ENCODE peak calls at places on chromosomes 12 and 14, in nine cellular contexts. E is GM23248, J is OCI-LY7, I is PC-3, A is MM.1S, B is SK-N-SH, M is HCT116, D is hepatocyte, L is PC-9. U is an unnamed sample.

GRCh38 chr12:58414398-58414871 is 473.1 kb downstream of the ATP23 start:
- DNase-seq in E (peak; percentile 85), J (no peak), I (peak; percentile 94), A (no peak), B (no peak), M (no peak), D (peak; percentile 22), L (peak; percentile 82), U (no peak)

GRCh38 chr14:70827366-70828151 is 18.2 kb upstream of the MAP3K9 start:
- DNase-seq in E (peak; percentile 39), J (no peak), I (peak; percentile 61), A (no peak), B (no peak), M (no peak), D (peak; percentile 44), L (no peak), U (no peak)

GRCh38 chr12:94207467-94208432 is 59.4 kb downstream of the PLXNC1 start:
- DNase-seq in E (no peak), J (peak; percentile 83), I (peak; percentile 20), A (peak; percentile 90), B (no peak), M (no peak), D (no peak), L (no peak), U (no peak)

GRCh38 chr12:64404470-64405446 is 566 bp downstream of the XPOT start:
- DNase-seq in E (peak; percentile 91), J (peak; percentile 82), I (peak; percentile 70), A (peak; percentile 58), B (peak; percentile 82), M (no peak), D (peak; percentile 82), L (peak; percentile 53), U (peak; percentile 64)

GRCh38 chr14:35959835-35960234 is 133.7 kb downstream of the BRMS1L start:
- DNase-seq in E (no peak), J (no peak), I (peak; percentile 22), A (no peak), B (no peak), M (no peak), D (no peak), L (no peak), U (no peak)

GRCh38 chr12:45290218-45290609 is 74.3 kb downstream of the ANO6 start:
- DNase-seq in E (peak; percentile 86), J (no peak), I (peak; percentile 75), A (no peak), B (no peak), M (no peak), D (no peak), L (peak; percentile 78), U (no peak)

GRCh38 chr12:53991077-53991460 is 6.1 kb downstream of the HOXC10 start:
- DNase-seq in E (peak; percentile 76), J (no peak), I (peak; percentile 71), A (no peak), B (no peak), M (no peak), D (no peak), L (no peak), U (no peak)

GRCh38 chr12:93825926-93826599 is 148.9 kb downstream of the CRADD start:
- DNase-seq in E (peak; percentile 32), J (no peak), I (no peak), A (no peak), B (no peak), M (no peak), D (no peak), L (no peak), U (no peak)

GRCh38 chr12:3277261-3277943 is 200.2 kb downstream of the TSPAN9 start:
- DNase-seq in E (no peak), J (no peak), I (no peak), A (no peak), B (no peak), M (no peak), D (no peak), L (no peak), U (no peak)

GRCh38 chr12:3275171-3276041 is 198.2 kb downstream of the TSPAN9 start:
- DNase-seq in E (peak; percentile 81), J (peak; percentile 76), I (peak; percentile 81), A (peak; percentile 55), B (peak; percentile 91), M (peak; percentile 24), D (peak; percentile 85), L (peak; percentile 49), U (peak; percentile 89)

GRCh38 chr12:3274664-3275063 is 197.5 kb downstream of the TSPAN9 start:
- DNase-seq in E (no peak), J (no peak), I (no peak), A (no peak), B (no peak), M (no peak), D (no peak), L (no peak), U (no peak)

GRCh38 chr12:3278681-3279414 is 201.7 kb downstream of the TSPAN9 start:
- DNase-seq in E (peak; percentile 29), J (no peak), I (no peak), A (no peak), B (no peak), M (no peak), D (no peak), L (no peak), U (no peak)

DNA sequence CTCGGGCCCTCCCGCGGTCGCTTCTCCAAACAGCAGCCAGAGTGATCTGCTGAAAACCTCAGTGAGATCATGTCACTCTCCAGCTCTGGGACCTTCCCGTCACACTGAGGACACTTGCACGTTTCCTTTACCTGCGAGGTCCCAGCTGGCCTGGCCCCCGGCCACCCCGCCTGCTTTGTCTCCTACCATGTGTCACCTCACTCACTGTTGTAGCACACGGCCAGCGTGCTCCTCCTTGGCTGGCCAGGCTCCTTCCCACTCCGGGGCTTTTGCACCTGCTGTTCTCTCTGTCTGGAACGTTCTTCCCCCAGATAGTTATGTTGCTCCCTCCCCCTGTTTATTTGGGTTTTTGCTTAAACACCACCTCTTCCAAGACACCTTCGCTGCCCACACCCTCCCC is 199.0 kb downstream of the TSPAN9 start:
- DNase-seq in E (no peak), J (no peak), I (no peak), A (no peak), B (no peak), M (no peak), D (no peak), L (no peak), U (no peak)
- H3K9me2 ChIP-seq in E (no peaks in the 10 kb centered on the region), J (no peaks in the 10 kb centered on the region), I (no peaks in the 10 kb centered on the region), A (no peaks in the 10 kb centered on the region), B (no peaks in the 10 kb centered on the region), M (no peaks in the 10 kb centered on the region), D (no peaks in the 10 kb centered on the region), L (no peaks in the 10 kb centered on the region), U (no peaks in the 10 kb centered on the region)

DNA sequence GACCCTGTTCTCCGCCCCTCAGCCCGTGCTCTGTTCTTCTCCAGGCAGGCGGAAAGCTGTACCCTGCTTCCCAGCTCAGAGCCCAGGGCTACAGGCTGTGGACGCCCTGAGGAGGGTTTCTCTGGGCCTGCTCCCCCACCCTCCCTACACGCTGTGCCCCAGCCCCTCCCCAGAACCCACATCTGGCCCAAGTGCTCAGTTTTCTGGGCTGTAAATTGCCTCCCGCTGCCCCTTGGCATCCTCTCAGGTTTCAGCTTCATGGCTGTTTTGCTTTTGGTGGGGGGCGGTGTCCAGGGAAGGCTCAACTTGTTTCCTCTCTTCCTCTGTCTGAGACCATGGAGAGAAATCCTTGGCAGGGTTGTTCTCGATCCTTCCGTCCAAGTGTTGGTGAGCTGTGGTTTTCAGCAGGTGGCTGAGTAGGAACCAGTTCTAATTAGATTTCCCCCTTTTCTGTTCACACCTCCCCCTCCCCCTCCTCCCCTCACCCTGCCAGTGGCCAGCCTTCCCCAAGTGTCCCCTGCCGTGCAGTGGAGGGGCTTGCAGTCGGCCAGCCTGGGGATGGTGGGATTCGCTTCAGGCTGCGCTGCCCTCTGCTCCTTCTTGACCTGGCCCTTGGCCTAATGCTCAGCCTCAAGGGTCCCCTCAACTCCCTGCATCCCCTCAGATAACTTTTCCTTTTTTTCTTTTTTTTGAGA is 61.9 kb downstream of the TSPAN9 start:
- DNase-seq in E (no peak), J (no peak), I (no peak), A (no peak), B (no peak), M (no peak), D (no peak), L (no peak), U (no peak)
- H3K27ac ChIP-seq in E (no peak overlapping the region), J (no peak overlapping the region), I (no peak overlapping the region), A (no peak overlapping the region), B (no peak overlapping the region), M (no peak overlapping the region), D (no peak overlapping the region), L (no peak overlapping the region), U (no peak overlapping the region)

DNA sequence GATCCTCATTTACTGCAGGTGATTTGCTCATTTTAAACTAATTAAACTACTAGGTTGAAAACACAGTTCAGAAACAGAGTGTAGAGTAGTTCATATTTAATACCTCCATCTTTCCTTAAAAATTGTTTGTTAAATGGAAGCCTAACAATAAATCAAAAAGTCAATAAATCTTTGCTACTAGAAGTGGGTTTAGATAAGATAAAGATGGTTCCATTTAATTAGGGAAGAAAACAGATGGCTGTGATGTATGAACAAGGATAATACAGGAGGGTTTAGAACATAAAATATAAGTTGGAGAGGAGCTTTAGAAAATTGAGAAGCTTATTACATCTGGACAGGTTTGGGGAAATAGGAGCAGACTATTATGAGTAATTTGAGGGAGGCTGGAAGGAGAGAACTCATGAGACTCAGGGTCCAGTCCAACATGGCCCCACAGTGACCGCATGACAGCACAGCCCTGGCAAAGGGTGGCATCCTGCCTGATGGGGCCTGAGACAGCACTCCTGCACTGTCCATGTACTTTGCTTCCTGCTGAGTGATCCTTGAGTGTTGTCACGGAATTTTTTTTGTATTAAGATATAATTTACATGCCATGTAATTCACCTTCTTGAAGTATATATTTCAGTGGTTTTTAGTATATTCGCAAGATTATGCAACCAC is 27.0 kb upstream of the PYGL start:
- DNase-seq in E (no peak), J (no peak), I (no peak), A (no peak), B (peak; percentile 47), M (no peak), D (no peak), L (no peak), U (no peak)
- H3K9me2 ChIP-seq in E (no peaks in the 10 kb centered on the region), J (no peaks in the 10 kb centered on the region), I (no peaks in the 10 kb centered on the region), A (no peaks in the 10 kb centered on the region), B (no peaks in the 10 kb centered on the region), M (no peaks in the 10 kb centered on the region), D (no peaks in the 10 kb centered on the region), L (no peaks in the 10 kb centered on the region), U (no peaks in the 10 kb centered on the region)

GRCh38 chr14:72040528-72040927 is 108.3 kb downstream of the RGS6 start:
- DNase-seq in E (no peak), J (no peak), I (no peak), A (no peak), B (no peak), M (no peak), D (no peak), L (no peak), U (no peak)

GRCh38 chr14:72049462-72049861 is 117.2 kb downstream of the RGS6 start:
- DNase-seq in E (peak; percentile 1), J (no peak), I (peak; percentile 4), A (no peak), B (no peak), M (peak; percentile 3), D (no peak), L (no peak), U (no peak)

GRCh38 chr14:72045885-72046284 is 113.7 kb downstream of the RGS6 start:
- DNase-seq in E (no peak), J (no peak), I (no peak), A (no peak), B (no peak), M (no peak), D (no peak), L (no peak), U (no peak)

DNA sequence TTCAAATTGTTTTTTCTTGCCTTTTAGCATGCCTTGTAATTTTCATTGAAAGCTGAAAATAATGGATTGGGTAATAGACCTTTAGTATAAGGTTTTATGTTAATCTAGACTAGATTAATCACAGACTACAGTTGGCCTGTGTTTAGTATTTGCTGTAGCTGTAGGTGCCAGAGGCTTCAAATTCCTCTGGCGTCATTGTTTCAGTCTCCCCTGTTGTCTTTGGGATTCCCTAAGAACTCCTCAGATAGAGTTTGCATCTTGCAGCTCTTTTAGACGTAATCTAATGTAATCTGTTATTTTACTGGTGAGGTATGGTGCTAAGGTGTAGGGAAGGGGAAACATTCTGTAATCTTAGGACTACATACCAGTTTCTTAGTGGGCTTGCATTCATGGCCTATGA is 113.0 kb downstream of the RGS6 start:
- DNase-seq in E (no peak), J (no peak), I (no peak), A (no peak), B (no peak), M (no peak), D (no peak), L (no peak), U (peak; percentile 7)
- H3K27ac ChIP-seq in E (no peak overlapping the region), J (no peak overlapping the region), I (no peak overlapping the region), A (no peak overlapping the region), B (no peak overlapping the region), M (no peak overlapping the region), D (no peak overlapping the region), L (no peak overlapping the region), U (no peak overlapping the region)

U was measured in GM23338.